ENCODE peak calls at places on chromosomes 16 and 17, in nine cellular contexts. Y is PC-3, M is hepatocyte, J is heart left ventricle, T is tibial artery, B is left lung, S is Calu3, Q is WTC11, I is GM23338. F is an unnamed sample.

GRCh38 chr16:57446530-57447141 is 549 bp downstream of the CIAPIN1 start:
- DNase-seq in M (peak), B (no peak), S (peak), I (peak), Q (no peak), J (peak), Y (peak), T (peak), F (no peak)

GRCh38 chr17:7654832-7655540 is 4.3 kb downstream of the ATP1B2 start:
- DNase-seq in J (no peak), Q (no peak), S (no peak), I (no peak), T (no peak), M (no peak), Y (no peak), B (no peak), F (no peak)

GRCh38 chr17:41748275-41748674 is 13.8 kb upstream of the HAP1 start:
- DNase-seq in I (no peak), Y (no peak), B (no peak), Q (no peak), T (no peak), S (no peak), J (no peak), M (no peak), F (no peak)

GRCh38 chr16:5319799-5320198 is 222.2 kb upstream of the EEF2KMT start:
- DNase-seq in M (no peak), S (no peak), B (no peak), Q (no peak), J (no peak), I (no peak), T (no peak), Y (no peak), F (no peak)

GRCh38 chr17:9350083-9350482 is 225.5 kb downstream of the STX8 start:
- DNase-seq in T (no peak), Y (peak), S (no peak), I (no peak), B (no peak), J (no peak), Q (no peak), M (no peak), F (no peak)

GRCh38 chr17:27462149-27462548 is 5.9 kb downstream of the KSR1 start:
- DNase-seq in J (no peak), Q (no peak), M (no peak), T (no peak), B (no peak), S (no peak), Y (no peak), I (no peak), F (no peak)

GRCh38 chr17:17737938-17738894 is 57.0 kb downstream of the RAI1 start:
- DNase-seq in S (peak), M (peak), Y (no peak), Q (peak), B (no peak), I (peak), T (no peak), J (no peak), F (no peak)

GRCh38 chr17:28916302-28916934 is 13.5 kb upstream of the DHRS13 start:
- DNase-seq in Y (no peak), B (no peak), S (peak), I (peak), M (peak), Q (peak), J (peak), T (peak), F (no peak)

GRCh38 chr16:20315764-20316163 is 11.5 kb downstream of the GP2 start:
- DNase-seq in Y (no peak), I (no peak), S (no peak), Q (no peak), T (no peak), B (no peak), M (no peak), J (no peak), F (no peak)

GRCh38 chr16:75109732-75110243 is 6.8 kb downstream of the LDHD start:
- DNase-seq in Q (no peak), J (peak), B (peak), Y (peak), T (no peak), M (no peak), S (peak), I (no peak), F (no peak)

GRCh38 chr16:19113577-19114358 is at the start of gene ITPRIPL2:
- DNase-seq in I (peak), Q (peak), M (peak), T (peak), S (peak), B (peak), Y (peak), J (peak), F (no peak)

GRCh38 chr17:31283841-31284240 is 13.2 kb downstream of the OMG start:
- DNase-seq in S (no peak), Y (no peak), J (no peak), T (no peak), Q (no peak), M (no peak), B (no peak), I (no peak), F (no peak)

GRCh38 chr16:67209565-67209964 is 10.6 kb downstream of the ELMO3 start:
- DNase-seq in Y (no peak), Q (no peak), S (no peak), M (no peak), I (no peak), J (no peak), T (no peak), B (peak), F (no peak)
- TF ChIP-seq CTCF in Y (no peak), Q (no peak), S (no peak), M (no peak), I (no peak), J (no peak), T (no peak), B (no peak), F (no peak)

GRCh38 chr17:81711814-81712467 is at the start of gene SLC25A10:
- DNase-seq in M (peak), I (peak), B (peak), S (peak), T (peak), Y (peak), Q (peak), J (peak), F (peak)

GRCh38 chr17:81713556-81714411 is 1.7 kb downstream of the SLC25A10 start:
- DNase-seq in B (no peak), Q (no peak), S (peak), I (no peak), T (no peak), J (no peak), Y (peak), M (peak), F (no peak)

GRCh38 chr17:81713004-81713555 is 996 bp downstream of the SLC25A10 start:
- DNase-seq in M (no peak), T (no peak), S (peak), J (no peak), B (no peak), Y (peak), I (no peak), Q (no peak), F (no peak)

GRCh38 chr17:81710514-81711308 is 1.4 kb upstream of the SLC25A10 start:
- DNase-seq in J (no peak), Q (no peak), Y (peak), S (no peak), M (peak), B (peak), I (no peak), T (no peak), F (no peak)

DNA sequence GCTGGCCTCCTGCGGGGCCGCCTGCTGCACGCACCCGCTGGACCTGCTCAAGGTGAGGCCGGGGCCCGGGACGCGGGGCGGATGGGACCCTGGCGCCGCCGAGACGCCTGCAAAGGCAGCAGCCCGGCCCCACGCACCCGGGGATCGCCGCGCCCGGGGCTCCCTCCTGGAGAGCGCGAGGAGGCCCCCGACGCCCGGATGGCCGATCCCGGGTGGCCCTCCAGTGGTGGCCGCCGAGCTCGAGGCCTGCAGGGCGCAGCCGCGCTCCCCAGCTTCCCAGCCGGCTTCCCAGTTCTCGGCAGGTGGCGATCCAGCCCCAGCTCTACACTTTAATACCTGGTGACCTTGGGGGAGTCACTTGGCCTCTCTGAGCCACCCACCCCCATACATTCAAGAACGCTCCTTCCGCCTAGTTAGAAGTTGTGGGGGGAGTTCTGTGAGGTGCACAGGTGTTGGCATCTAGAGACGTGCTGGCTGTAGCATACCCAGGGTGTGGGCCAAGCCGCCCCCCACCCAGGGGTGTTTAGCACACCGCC is 452 bp downstream of the SLC25A10 start:
- DNase-seq in T (no peak), Q (no peak), J (no peak), M (peak), S (peak), B (peak), Y (peak), I (no peak), F (no peak)
- TF ChIP-seq CTCF in T (no peak), Q (no peak), J (no peak), M (no peak), S (no peak), B (no peak), Y (no peak), I (no peak), F (no peak)

DNA sequence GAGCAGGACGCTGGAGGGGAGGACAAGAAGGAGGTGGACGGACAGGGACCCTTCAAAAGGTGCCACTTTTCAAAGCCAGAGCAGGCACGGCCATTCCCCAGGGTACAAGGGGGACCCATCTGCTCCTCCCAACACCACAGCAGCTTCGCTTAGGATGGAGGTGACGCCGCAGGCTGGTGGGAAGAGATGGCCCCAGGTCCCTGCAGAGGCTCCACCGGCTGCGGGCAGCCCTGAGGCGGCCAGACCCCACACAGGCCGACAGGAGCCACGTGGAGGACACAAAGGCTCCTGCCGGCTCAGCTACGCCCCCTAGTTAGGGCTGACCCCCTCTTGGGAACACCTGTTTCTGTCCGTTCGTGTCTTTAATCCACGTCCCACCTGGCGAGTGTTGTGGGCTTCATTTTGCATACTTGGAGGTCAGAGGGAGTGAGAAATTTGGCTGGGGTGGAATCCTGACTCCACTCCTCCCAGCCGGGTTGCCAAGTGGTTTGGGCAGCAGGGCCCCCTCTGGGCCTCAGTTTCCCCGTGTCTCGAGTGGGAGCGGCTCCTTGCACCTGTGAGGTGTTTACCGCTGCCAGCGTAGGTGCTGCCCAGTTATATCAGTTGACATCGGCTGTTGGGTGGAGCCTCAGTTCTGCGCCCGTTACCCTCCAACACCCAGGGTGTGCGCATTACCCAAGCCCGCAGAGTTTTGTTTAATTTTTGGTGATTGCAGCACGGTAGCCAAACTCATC is 5.8 kb upstream of the FN3KRP start:
- DNase-seq in M (no peak), I (peak), J (no peak), B (no peak), Y (no peak), S (no peak), T (no peak), Q (no peak), F (no peak)
- TF ChIP-seq CTCF in M (no peak), I (no peak), J (no peak), B (no peak), Y (peak), S (no peak), T (no peak), Q (no peak), F (no peak)

GRCh38 chr16:3194792-3195191 is 6.8 kb downstream of the OR1F1 start:
- DNase-seq in M (no peak), I (no peak), J (no peak), S (no peak), B (no peak), Y (no peak), T (no peak), Q (no peak), F (no peak)
- TF ChIP-seq CTCF in M (no peak), I (no peak), J (no peak), S (no peak), B (no peak), Y (no peak), T (no peak), Q (no peak), F (no peak)

DNA sequence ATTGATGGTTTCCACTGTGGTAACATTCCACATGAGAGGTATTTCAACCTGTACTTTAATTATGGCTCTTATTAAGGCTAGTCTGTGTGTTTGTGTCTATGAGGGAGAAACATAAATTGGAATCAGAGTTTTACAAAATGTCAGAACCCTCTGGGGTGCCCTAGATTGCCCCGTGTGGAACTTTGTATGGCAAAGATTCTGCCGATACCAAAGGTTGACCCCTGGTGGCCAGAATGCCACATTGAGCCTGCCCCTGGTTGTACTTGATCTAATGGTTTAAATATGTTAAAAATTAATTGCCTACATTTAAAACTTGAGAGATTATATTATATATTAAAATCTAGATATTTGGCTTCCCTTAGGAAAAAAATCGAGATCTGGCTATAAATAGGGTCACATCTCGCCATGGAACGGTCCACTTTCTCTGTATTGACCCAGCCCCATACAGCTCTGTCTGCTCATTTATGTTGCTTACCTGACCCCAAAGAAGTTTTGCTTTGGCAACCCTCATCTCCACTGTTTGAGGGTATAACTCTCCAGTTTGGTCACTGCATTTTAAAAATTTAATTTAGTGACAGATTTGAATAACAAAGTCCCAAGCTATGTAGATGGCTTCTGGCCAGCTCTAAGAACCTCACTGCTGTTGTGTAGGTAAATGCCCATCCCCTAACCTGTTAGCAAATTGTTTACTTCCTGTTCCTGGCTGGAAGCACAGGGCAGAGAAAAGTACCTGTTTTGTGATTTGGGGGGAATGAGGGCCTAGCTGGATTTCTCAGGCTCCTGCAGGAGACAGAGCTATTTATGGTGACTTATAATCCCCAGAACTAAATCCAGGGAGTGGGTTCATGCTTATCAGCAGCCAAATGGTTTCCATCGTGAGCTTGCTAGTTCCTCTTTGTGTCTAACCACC is 95.0 kb downstream of the PLCG2 start:
- DNase-seq in Y (peak), T (peak), J (peak), S (peak), I (peak), B (no peak), M (peak), Q (peak), F (peak)
- TF ChIP-seq CTCF in Y (peak), T (peak), J (peak), S (peak), I (peak), B (peak), M (peak), Q (peak), F (peak)

GRCh38 chr16:31094424-31095120 is at the start of gene VKORC1:
- DNase-seq in B (peak), Q (peak), J (peak), I (peak), M (peak), Y (peak), T (peak), S (peak), F (peak)

GRCh38 chr16:31094088-31094423 is 541 bp downstream of the VKORC1 start:
- DNase-seq in M (peak), J (no peak), T (peak), Q (peak), Y (no peak), I (peak), S (peak), B (no peak), F (no peak)

GRCh38 chr16:31105677-31106213 is 2.4 kb upstream of the BCKDK start:
- DNase-seq in J (peak), Q (peak), I (peak), T (peak), B (peak), M (peak), Y (peak), S (peak), F (peak)

GRCh38 chr16:31099860-31100638 is 5.5 kb upstream of the VKORC1 start:
- DNase-seq in I (no peak), S (no peak), J (no peak), M (no peak), B (no peak), Q (no peak), Y (peak), T (no peak), F (no peak)
- TF ChIP-seq CTCF in I (no peak), S (no peak), J (no peak), M (no peak), B (no peak), Q (no peak), Y (no peak), T (no peak), F (no peak)

GRCh38 chr17:60641810-60642220 is 35.8 kb upstream of the BCAS3 start:
- DNase-seq in I (peak), Y (peak), T (peak), Q (peak), M (peak), J (peak), S (peak), B (no peak), F (no peak)
- TF ChIP-seq CTCF in I (peak), Y (peak), T (peak), Q (no peak), M (peak), J (peak), S (peak), B (no peak), F (no peak)

GRCh38 chr17:50146230-50146926 is 4.1 kb downstream of the PPP1R9B start:
- DNase-seq in Q (no peak), I (no peak), J (no peak), B (peak), T (no peak), Y (no peak), S (no peak), M (no peak), F (no peak)
- TF ChIP-seq CTCF in Q (no peak), I (no peak), J (peak), B (no peak), T (no peak), Y (peak), S (no peak), M (no peak), F (no peak)

GRCh38 chr16:4200781-4201137 is 41.1 kb downstream of the SRL start:
- DNase-seq in I (no peak), B (no peak), T (no peak), Q (no peak), S (no peak), Y (no peak), M (no peak), J (no peak), F (no peak)
- TF ChIP-seq CTCF in I (no peak), B (no peak), T (no peak), Q (no peak), S (no peak), Y (no peak), M (no peak), J (no peak), F (no peak)

GRCh38 chr17:1583569-1583968 is 21.0 kb upstream of the PITPNA start:
- DNase-seq in Y (no peak), I (no peak), Q (no peak), J (no peak), M (no peak), T (no peak), S (no peak), B (no peak), F (no peak)
- TF ChIP-seq CTCF in Y (no peak), I (no peak), Q (no peak), J (no peak), M (no peak), T (no peak), S (no peak), B (no peak), F (no peak)